ENCODE peak calls at places on chromosomes 7 and 10, in four cellular contexts. One of them, this sample, is unnamed.

GRCh38 chr7:116601426-116601825 is 70.6 kb upstream of the MET start:
- DNase-seq in prostate gland: no peak
- DNase-seq in fibroblast of lung: no peak
- DNase-seq in cardiac muscle cell: no peak
- DNase-seq in this sample: no peak

GRCh38 chr7:145692237-145692950 is 424.2 kb upstream of the CNTNAP2 start:
- DNase-seq in cardiac muscle cell: no peak
- DNase-seq in prostate gland: no peak
- DNase-seq in fibroblast of lung: no peak
- DNase-seq in this sample: no peak

GRCh38 chr10:6151087-6151977 is 51.4 kb upstream of the PFKFB3 start:
- DNase-seq in cardiac muscle cell: peak; percentile 67
- DNase-seq in prostate gland: peak; percentile 55
- DNase-seq in fibroblast of lung: peak; percentile 53
- DNase-seq in this sample: peak; percentile 22

GRCh38 chr7:147829021-147829420 is 761.5 kb upstream of the C7orf33 start:
- DNase-seq in cardiac muscle cell: no peak
- DNase-seq in fibroblast of lung: no peak
- DNase-seq in prostate gland: no peak
- DNase-seq in this sample: no peak

GRCh38 chr7:158065340-158065739 is 522.3 kb downstream of the PTPRN2 start:
- DNase-seq in cardiac muscle cell: no peak
- DNase-seq in prostate gland: no peak
- DNase-seq in fibroblast of lung: no peak
- DNase-seq in this sample: no peak

GRCh38 chr7:21377545-21377944 is 50.3 kb upstream of the SP4 start:
- DNase-seq in prostate gland: no peak
- DNase-seq in fibroblast of lung: no peak
- DNase-seq in cardiac muscle cell: no peak
- DNase-seq in this sample: no peak

GRCh38 chr10:73586583-73586984 is 4.6 kb downstream of the USP54 start:
- DNase-seq in fibroblast of lung: peak; percentile 91
- DNase-seq in cardiac muscle cell: peak; percentile 82
- DNase-seq in prostate gland: peak; percentile 69
- DNase-seq in this sample: no peak

GRCh38 chr7:128221929-128222403 is 19.1 kb upstream of the LEP start:
- DNase-seq in cardiac muscle cell: peak; percentile 22
- DNase-seq in prostate gland: no peak
- DNase-seq in fibroblast of lung: peak; percentile 80
- DNase-seq in this sample: no peak

GRCh38 chr7:151351967-151352366 is 10.4 kb downstream of the NUB1 start:
- DNase-seq in fibroblast of lung: no peak
- DNase-seq in prostate gland: no peak
- DNase-seq in cardiac muscle cell: no peak
- DNase-seq in this sample: no peak

GRCh38 chr7:158689500-158689899 is 15.1 kb downstream of the NCAPG2 start:
- DNase-seq in cardiac muscle cell: no peak
- DNase-seq in fibroblast of lung: no peak
- DNase-seq in prostate gland: no peak
- DNase-seq in this sample: no peak

GRCh38 chr10:72348282-72348681 is 6.4 kb downstream of the DNAJB12 start:
- DNase-seq in prostate gland: no peak
- DNase-seq in fibroblast of lung: no peak
- DNase-seq in cardiac muscle cell: no peak
- DNase-seq in this sample: no peak

GRCh38 chr7:12638851-12639467 is 48.5 kb upstream of the ARL4A start:
- DNase-seq in cardiac muscle cell: peak; percentile 54
- DNase-seq in prostate gland: no peak
- DNase-seq in fibroblast of lung: peak; percentile 33
- DNase-seq in this sample: no peak

GRCh38 chr10:126227762-126228134 is 160.5 kb downstream of the ADAM12 start:
- DNase-seq in fibroblast of lung: peak; percentile 45
- DNase-seq in prostate gland: no peak
- DNase-seq in cardiac muscle cell: no peak
- DNase-seq in this sample: no peak

GRCh38 chr7:151694828-151695580 is 175.3 kb upstream of the RHEB start:
- DNase-seq in fibroblast of lung: no peak
- DNase-seq in cardiac muscle cell: no peak
- DNase-seq in prostate gland: peak; percentile 91
- DNase-seq in this sample: no peak

GRCh38 chr7:47653550-47654351 is 71.8 kb upstream of the TNS3 start:
- DNase-seq in fibroblast of lung: peak; percentile 83
- DNase-seq in prostate gland: no peak
- DNase-seq in cardiac muscle cell: peak; percentile 64
- DNase-seq in this sample: no peak

GRCh38 chr7:155965010-155965409 is 152.7 kb upstream of the SHH start:
- DNase-seq in prostate gland: no peak
- DNase-seq in fibroblast of lung: peak; percentile 58
- DNase-seq in cardiac muscle cell: no peak
- DNase-seq in this sample: no peak

GRCh38 chr10:96073722-96074121 is 30.3 kb downstream of the CCNJ start:
- DNase-seq in fibroblast of lung: peak; percentile 64
- DNase-seq in prostate gland: no peak
- DNase-seq in cardiac muscle cell: peak; percentile 60
- DNase-seq in this sample: no peak

GRCh38 chr7:112202819-112203218 is 3.4 kb downstream of the DOCK4 start:
- DNase-seq in cardiac muscle cell: peak; percentile 14
- DNase-seq in fibroblast of lung: no peak
- DNase-seq in prostate gland: peak; percentile 18
- DNase-seq in this sample: no peak

GRCh38 chr10:79061441-79062315 is 7.1 kb upstream of the ZMIZ1 start:
- DNase-seq in prostate gland: no peak
- DNase-seq in fibroblast of lung: no peak
- DNase-seq in cardiac muscle cell: no peak
- DNase-seq in this sample: peak; percentile 52

GRCh38 chr7:31073486-31074383 is 21.6 kb downstream of the ADCYAP1R1 start:
- DNase-seq in cardiac muscle cell: no peak
- DNase-seq in fibroblast of lung: peak; percentile 31
- DNase-seq in prostate gland: no peak
- DNase-seq in this sample: peak; percentile 74

GRCh38 chr7:107327986-107328569 is 141.8 kb upstream of the GPR22 start:
- DNase-seq in fibroblast of lung: peak; percentile 50
- DNase-seq in prostate gland: no peak
- DNase-seq in cardiac muscle cell: no peak
- DNase-seq in this sample: no peak

GRCh38 chr7:69363131-69363530 is 235.1 kb upstream of the AUTS2 start:
- DNase-seq in fibroblast of lung: peak; percentile 65
- DNase-seq in prostate gland: no peak
- DNase-seq in cardiac muscle cell: no peak
- DNase-seq in this sample: no peak

GRCh38 chr7:24448038-24448437 is 125.2 kb upstream of the PALS2 start:
- DNase-seq in fibroblast of lung: no peak
- DNase-seq in cardiac muscle cell: no peak
- DNase-seq in prostate gland: no peak
- DNase-seq in this sample: no peak

GRCh38 chr7:105209870-105210269 is 178.9 kb downstream of the SRPK2 start:
- DNase-seq in fibroblast of lung: no peak
- DNase-seq in prostate gland: no peak
- DNase-seq in cardiac muscle cell: no peak
- DNase-seq in this sample: no peak

GRCh38 chr10:8726666-8727065 is 672.2 kb downstream of the GATA3 start:
- DNase-seq in cardiac muscle cell: no peak
- DNase-seq in fibroblast of lung: peak; percentile 2
- DNase-seq in prostate gland: no peak
- DNase-seq in this sample: no peak

GRCh38 chr7:92953657-92954056 is 117.3 kb upstream of the CDK6 start:
- DNase-seq in fibroblast of lung: no peak
- DNase-seq in cardiac muscle cell: peak; percentile 6
- DNase-seq in prostate gland: no peak
- DNase-seq in this sample: no peak

GRCh38 chr7:21041666-21042065 is 255.0 kb upstream of the SP8 start:
- DNase-seq in fibroblast of lung: no peak
- DNase-seq in prostate gland: no peak
- DNase-seq in cardiac muscle cell: no peak
- DNase-seq in this sample: no peak

GRCh38 chr7:99617187-99617781 is 538 bp downstream of the ZSCAN25 start:
- DNase-seq in prostate gland: no peak
- DNase-seq in cardiac muscle cell: no peak
- DNase-seq in fibroblast of lung: no peak
- DNase-seq in this sample: no peak
- H3K27ac ChIP-seq in prostate gland: peak overlapping the region; percentile 78
- H3K27ac ChIP-seq in cardiac muscle cell: peak overlapping the region; percentile 85
- H3K27ac ChIP-seq in fibroblast of lung: peak overlapping the region; percentile 73
- H3K27ac ChIP-seq in this sample: peak overlapping the region; percentile 81

GRCh38 chr10:132964231-132964630 is 21.9 kb upstream of the CFAP46 start:
- DNase-seq in fibroblast of lung: no peak
- DNase-seq in prostate gland: no peak
- DNase-seq in cardiac muscle cell: no peak
- DNase-seq in this sample: no peak
- H3K4me3 ChIP-seq in fibroblast of lung: no peak overlapping the region
- H3K4me3 ChIP-seq in prostate gland: peak overlapping the region; percentile 28
- H3K4me3 ChIP-seq in cardiac muscle cell: no peak overlapping the region
- H3K4me3 ChIP-seq in this sample: peak overlapping the region; percentile 23

DNA sequence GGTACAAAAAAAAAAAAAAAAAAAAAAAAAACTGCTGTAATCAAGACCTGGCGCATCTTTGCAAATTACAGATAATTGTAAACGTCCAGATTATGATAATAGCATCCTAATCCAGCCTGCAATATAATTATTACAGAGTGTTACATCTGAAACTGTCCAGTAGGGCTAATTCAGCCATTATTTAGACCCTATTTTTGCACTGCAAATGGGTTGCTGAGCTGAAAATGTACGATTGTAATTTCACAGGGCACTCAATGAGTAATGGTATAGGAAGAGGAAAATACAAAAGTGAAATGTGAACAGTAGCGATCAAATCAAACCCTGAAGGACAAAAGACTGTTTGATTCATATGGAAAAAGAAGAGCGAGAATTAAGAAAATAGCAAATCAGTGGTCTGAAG is 8.8 kb downstream of the DLX6 start:
- DNase-seq in cardiac muscle cell: no peak
- DNase-seq in prostate gland: no peak
- DNase-seq in fibroblast of lung: no peak
- DNase-seq in this sample: no peak
- H3K27me3 ChIP-seq in cardiac muscle cell: peaks cover 100% of the 10 kb centered on the region
- H3K27me3 ChIP-seq in prostate gland: peaks cover 24% of the 10 kb centered on the region
- H3K27me3 ChIP-seq in fibroblast of lung: peaks cover 57% of the 10 kb centered on the region
- H3K27me3 ChIP-seq in this sample: peaks cover 53% of the 10 kb centered on the region

GRCh38 chr10:114654829-114655575 is 3.1 kb downstream of the ABLIM1 start:
- DNase-seq in fibroblast of lung: peak; percentile 55
- DNase-seq in prostate gland: no peak
- DNase-seq in cardiac muscle cell: no peak
- DNase-seq in this sample: no peak
- H3K27ac ChIP-seq in fibroblast of lung: no peak overlapping the region
- H3K27ac ChIP-seq in prostate gland: no peak overlapping the region
- H3K27ac ChIP-seq in cardiac muscle cell: peak overlapping the region; percentile 73
- H3K27ac ChIP-seq in this sample: no peak overlapping the region

DNA sequence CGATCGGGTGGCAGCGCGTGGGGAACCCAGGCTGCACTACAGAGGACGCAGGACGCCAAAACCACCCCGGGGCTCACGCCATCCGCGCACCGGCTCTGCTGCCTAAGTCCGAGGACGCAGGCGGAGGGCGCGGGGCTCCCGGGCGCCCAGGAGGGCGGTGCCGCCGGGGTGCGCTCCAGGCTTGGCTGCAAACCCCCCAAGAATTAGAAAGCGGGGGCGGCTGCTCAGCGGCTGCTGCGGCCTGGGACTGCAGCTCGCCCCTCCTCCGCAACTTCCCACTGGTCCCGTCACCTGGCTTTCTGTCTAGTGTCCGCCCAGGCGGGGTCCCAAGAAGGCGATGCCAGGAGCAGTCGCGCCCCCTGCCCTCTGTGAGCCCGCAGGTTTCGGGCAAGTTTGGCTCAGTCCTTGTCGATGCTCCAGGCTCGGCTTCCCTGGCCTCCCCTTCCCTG is 1.7 kb upstream of the POU6F2 start:
- DNase-seq in fibroblast of lung: peak; percentile 0
- DNase-seq in cardiac muscle cell: no peak
- DNase-seq in prostate gland: no peak
- DNase-seq in this sample: peak; percentile 51
- H3K4me3 ChIP-seq in fibroblast of lung: peak overlapping the region; percentile 1
- H3K4me3 ChIP-seq in cardiac muscle cell: peak overlapping the region; percentile 39
- H3K4me3 ChIP-seq in prostate gland: no peak overlapping the region
- H3K4me3 ChIP-seq in this sample: peak overlapping the region; percentile 50

GRCh38 chr7:26375604-26376207 is 84.0 kb downstream of the SNX10 start:
- DNase-seq in fibroblast of lung: no peak
- DNase-seq in prostate gland: no peak
- DNase-seq in cardiac muscle cell: no peak
- DNase-seq in this sample: no peak

GRCh38 chr7:26369519-26370385 is 78.1 kb downstream of the SNX10 start:
- DNase-seq in cardiac muscle cell: peak; percentile 59
- DNase-seq in prostate gland: peak; percentile 57
- DNase-seq in fibroblast of lung: peak; percentile 14
- DNase-seq in this sample: no peak

GRCh38 chr7:26372211-26372610 is 80.5 kb downstream of the SNX10 start:
- DNase-seq in prostate gland: no peak
- DNase-seq in fibroblast of lung: no peak
- DNase-seq in cardiac muscle cell: no peak
- DNase-seq in this sample: no peak

GRCh38 chr7:26374665-26375373 is 83.2 kb downstream of the SNX10 start:
- DNase-seq in prostate gland: no peak
- DNase-seq in cardiac muscle cell: no peak
- DNase-seq in fibroblast of lung: no peak
- DNase-seq in this sample: no peak

DNA sequence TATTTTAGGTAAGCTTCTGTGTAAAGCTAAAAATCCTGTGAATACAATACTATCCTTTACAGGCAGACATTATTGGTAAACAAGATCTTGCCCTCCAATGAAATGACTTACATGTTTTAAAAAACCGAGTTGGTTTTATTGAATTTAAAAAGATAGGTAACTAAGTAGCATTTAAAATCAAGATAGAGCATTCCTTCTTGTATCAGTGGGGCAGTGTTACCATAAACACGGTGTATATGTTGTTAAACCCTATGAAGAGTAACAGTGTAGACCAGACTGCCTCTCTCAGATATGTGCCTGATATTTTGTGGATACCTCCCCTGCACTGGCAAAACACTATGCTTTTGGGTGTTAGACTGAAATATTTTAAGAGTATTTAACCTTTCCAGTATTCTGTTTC is 81.1 kb downstream of the SNX10 start:
- DNase-seq in prostate gland: no peak
- DNase-seq in cardiac muscle cell: no peak
- DNase-seq in fibroblast of lung: no peak
- DNase-seq in this sample: no peak
- H3K27me3 ChIP-seq in prostate gland: no peaks in the 10 kb centered on the region
- H3K27me3 ChIP-seq in cardiac muscle cell: peaks cover 21% of the 10 kb centered on the region
- H3K27me3 ChIP-seq in fibroblast of lung: peaks cover 14% of the 10 kb centered on the region
- H3K27me3 ChIP-seq in this sample: peaks cover 53% of the 10 kb centered on the region

This sample was measured in dorsolateral prefrontal cortex.